ENCODE peak calls at places on chromosomes 7 and 10, in six cellular contexts. C is neural crest cell; A is nucleus accumbens; I is naive thymus-derived CD4-positive, alpha-beta T cell; U is activated naive CD4-positive, alpha-beta T cell; W is fibroblast of lung. O is an unnamed sample.

GRCh38 chr10:132591166-132591971 is 53.8 kb downstream of the INPP5A start:
- DNase-seq in U (no peak), W (peak), A (no peak), I (no peak), C (no peak), O (peak)

GRCh38 chr10:125002044-125002422 is 60.1 kb downstream of the ZRANB1 start:
- DNase-seq in A (no peak), C (no peak), I (no peak), W (no peak), U (no peak), O (no peak)

GRCh38 chr10:49298666-49298989 is 342 bp upstream of the C10orf71 start:
- DNase-seq in C (no peak), I (no peak), U (no peak), W (no peak), A (no peak), O (no peak)

GRCh38 chr7:17415955-17416354 is 117.5 kb downstream of the AHR start:
- DNase-seq in U (no peak), W (no peak), I (no peak), A (no peak), C (no peak), O (no peak)

GRCh38 chr7:102287465-102288146 is 938 bp downstream of the SH2B2 start:
- DNase-seq in W (peak), I (no peak), C (no peak), U (no peak), A (peak), O (no peak)

GRCh38 chr10:13984647-13985155 is 346.0 kb downstream of the FRMD4A start:
- DNase-seq in I (no peak), W (peak), A (no peak), C (no peak), U (no peak), O (peak)

GRCh38 chr7:111424768-111425167 is 137.5 kb downstream of the IMMP2L start:
- DNase-seq in W (no peak), A (no peak), U (no peak), I (no peak), C (no peak), O (peak)

GRCh38 chr10:51170518-51171245 is 96.4 kb downstream of the PRKG1 start:
- DNase-seq in A (no peak), W (peak), I (no peak), C (no peak), U (no peak), O (no peak)